ENCODE peak calls at places on chromosomes 13 and 19, in four cellular contexts. G, N, D and K are unnamed samples.

GRCh38 chr13:49749852-49750251 is 42.6 kb downstream of the KPNA3 start:
- DNase-seq in G (no peak), N (no peak), D (no peak), K (no peak)

GRCh38 chr13:48727252-48728011 is 73.7 kb downstream of the CYSLTR2 start:
- DNase-seq in G (no peak), N (no peak), D (no peak), K (peak)

GRCh38 chr19:41206926-41207750 is 11.9 kb upstream of the AXL start:
- DNase-seq in G (no peak), N (no peak), D (peak), K (no peak)

GRCh38 chr19:43409415-43409814 is 5.3 kb upstream of the TEX101 start:
- DNase-seq in G (no peak), N (no peak), D (no peak), K (no peak)

GRCh38 chr13:74889321-74889720 is 592.6 kb downstream of the TBC1D4 start:
- DNase-seq in G (no peak), N (no peak), D (no peak), K (no peak)

GRCh38 chr19:16397791-16398529 is 73.3 kb downstream of the KLF2 start:
- DNase-seq in G (no peak), N (no peak), D (no peak), K (no peak)

GRCh38 chr13:110893571-110893970 is 21.3 kb downstream of the ANKRD10 start:
- DNase-seq in G (no peak), N (no peak), D (no peak), K (no peak)

GRCh38 chr19:30696514-30696913 is 324.3 kb downstream of the ZNF536 start:
- DNase-seq in G (no peak), N (no peak), D (peak), K (peak)

GRCh38 chr13:44969858-44970484 is 19.3 kb downstream of the NUFIP1 start:
- DNase-seq in G (no peak), N (peak), D (peak), K (peak)

GRCh38 chr13:98307744-98308524 is 130.9 kb upstream of the RNF113B start:
- DNase-seq in G (no peak), N (no peak), D (no peak), K (no peak)

GRCh38 chr13:93172109-93172508 is 54.5 kb upstream of the GPC6 start:
- DNase-seq in G (no peak), N (peak), D (no peak), K (peak)

GRCh38 chr13:64069892-64070291 is 2654.2 kb upstream of the PCDH20 start:
- DNase-seq in G (no peak), N (peak), D (no peak), K (no peak)

GRCh38 chr19:55584871-55585270 is 4.2 kb upstream of the ZNF579 start:
- DNase-seq in G (no peak), N (no peak), D (no peak), K (no peak)
- TF ChIP-seq FOXK2 in G (no peak), N (no peak), D (no peak), K (no peak)

GRCh38 chr13:27171244-27171829 is at the start of gene USP12:
- DNase-seq in G (no peak), N (no peak), D (peak), K (peak)
- TF ChIP-seq BHLHE40 in G (peak), N (no peak), D (no peak), K (no peak)

GRCh38 chr13:66835040-66835628 is 395.0 kb downstream of the PCDH9 start:
- DNase-seq in G (no peak), N (peak), D (peak), K (peak)
- TF ChIP-seq FOXK2 in G (no peak), N (no peak), D (peak), K (peak)

DNA sequence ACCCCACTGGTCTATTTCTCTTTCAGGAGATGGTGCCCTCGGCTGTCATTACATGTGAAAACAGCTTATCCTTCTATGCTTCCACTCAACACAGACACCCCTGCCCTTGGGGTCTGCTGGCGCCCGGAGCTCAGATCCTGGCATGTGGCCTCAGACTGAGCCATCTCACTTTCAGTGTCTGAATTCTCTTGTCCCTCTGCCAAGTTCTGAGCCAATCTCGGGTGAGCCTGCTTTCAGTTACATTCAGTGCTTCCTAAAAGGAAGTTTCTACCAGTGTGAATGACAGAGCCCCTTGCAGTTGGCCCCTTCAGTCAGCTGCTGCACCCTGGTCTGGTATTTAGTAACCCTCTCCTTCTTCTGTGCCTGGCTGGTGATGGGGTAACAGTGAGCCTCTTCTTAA is 293.6 kb downstream of the DNAJC15 start:
- DNase-seq in G (no peak), N (no peak), D (no peak), K (no peak)
- TF ChIP-seq BHLHE40 in G (no peak), N (no peak), D (no peak), K (no peak)